ENCODE peak calls at places on chromosomes 11 and 22, in six cellular contexts. B is cardiac muscle cell, X is breast epithelium, T is H9, F is stomach, Z is body of pancreas. I is an unnamed sample. For H3K9me3, the result is how much of the 10 kb centered on the place peaks cover.

GRCh38 chr11:111308140-111308539 is 9.8 kb downstream of the POU2AF3 start:
- DNase-seq in B (peak), X (no peak), T (no peak), F (peak), Z (peak), I (no peak)

GRCh38 chr11:130671801-130672700 is 223.6 kb downstream of the ADAMTS15 start:
- DNase-seq in B (peak), X (peak), T (no peak), F (peak), Z (peak), I (no peak)

GRCh38 chr11:72826942-72827480 is 12.8 kb downstream of the ATG16L2 start:
- DNase-seq in B (no peak), X (no peak), T (no peak), F (no peak), Z (no peak), I (no peak)

GRCh38 chr11:9726313-9727022 is 62.6 kb downstream of the SWAP70 start:
- DNase-seq in B (peak), X (no peak), T (no peak), F (no peak), Z (no peak), I (no peak)

GRCh38 chr22:38172016-38172431 is 9.6 kb downstream of the PLA2G6 start:
- DNase-seq in B (no peak), X (no peak), T (no peak), F (no peak), Z (no peak), I (no peak)

GRCh38 chr22:49670610-49671330 is 156.9 kb downstream of the BRD1 start:
- DNase-seq in B (no peak), X (no peak), T (peak), F (peak), Z (peak), I (no peak)

GRCh38 chr11:118152552-118153471 is at the start of gene SCN4B:
- DNase-seq in B (peak), X (no peak), T (peak), F (peak), Z (peak), I (no peak)

GRCh38 chr11:112465433-112466024 is 204.9 kb upstream of the PLET1 start:
- DNase-seq in B (no peak), X (no peak), T (no peak), F (no peak), Z (no peak), I (no peak)

GRCh38 chr11:117950320-117950719 is 21.1 kb upstream of the TMPRSS13 start:
- DNase-seq in B (peak), X (no peak), T (no peak), F (no peak), Z (no peak), I (peak)

GRCh38 chr11:6656936-6657335 is 1.3 kb upstream of the DCHS1 start:
- DNase-seq in B (no peak), X (no peak), T (no peak), F (no peak), Z (no peak), I (no peak)

GRCh38 chr22:20438678-20439492 is 1.3 kb upstream of the SCARF2 start:
- DNase-seq in B (no peak), X (no peak), T (peak), F (no peak), Z (no peak), I (no peak)

GRCh38 chr11:35751664-35752061 is 89.1 kb downstream of the TRIM44 start:
- DNase-seq in B (no peak), X (no peak), T (no peak), F (no peak), Z (no peak), I (no peak)

DNA sequence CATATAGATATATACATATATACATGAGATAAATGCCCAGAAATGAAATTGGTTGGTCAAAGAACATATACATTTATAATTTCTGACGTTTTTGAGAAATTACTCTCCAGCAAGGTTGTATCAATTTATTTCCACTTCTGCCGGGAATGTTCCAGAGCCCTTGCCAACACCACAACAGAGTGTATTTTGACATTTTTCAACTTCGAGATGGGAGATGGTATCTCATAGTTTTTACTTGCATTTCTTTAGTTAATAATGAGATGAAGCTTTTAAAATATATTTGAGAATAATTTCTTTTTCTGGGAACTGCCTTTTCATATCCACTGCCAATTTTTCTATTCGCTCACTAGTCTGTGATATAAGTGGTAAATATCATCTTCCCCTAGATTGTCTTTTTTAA is 19.3 kb upstream of the CLMP start:
- DNase-seq in B (no peak), X (no peak), T (no peak), F (no peak), Z (no peak), I (no peak)
- H3K9me3 ChIP-seq in B (under half), X (under half), T (under half), F (under half), Z (under half), I (under half)

GRCh38 chr22:28917747-28918543 is 34.6 kb downstream of the ZNRF3 start:
- DNase-seq in B (peak), X (no peak), T (no peak), F (peak), Z (peak), I (no peak)
- H3K27ac ChIP-seq in B (peak), X (no peak), T (no peak), F (peak), Z (peak), I (no peak)

DNA sequence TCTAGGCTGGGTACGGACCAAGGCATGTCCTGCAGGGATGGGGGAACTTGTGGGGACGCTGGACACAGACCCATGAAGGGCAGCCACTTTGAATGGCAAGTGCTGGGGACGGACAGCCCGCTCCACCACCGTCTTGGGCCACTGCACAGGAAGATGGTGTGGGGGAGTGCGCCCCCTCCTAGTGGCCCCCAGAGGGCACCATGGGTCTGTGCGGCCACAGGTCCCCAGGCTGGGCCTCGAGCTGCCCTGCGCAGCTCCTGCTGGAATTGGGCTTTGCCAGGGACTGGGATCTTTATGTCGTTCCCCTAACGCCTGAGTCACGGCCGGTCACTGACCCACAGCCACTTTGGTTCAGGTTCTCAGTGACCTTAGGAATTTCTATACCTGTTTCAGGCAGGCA is 44.4 kb downstream of the NAT10 start:
- DNase-seq in B (peak), X (no peak), T (peak), F (no peak), Z (no peak), I (no peak)
- TF ChIP-seq CTCF in B (peak), X (no peak), T (peak), F (no peak), Z (no peak), I (no peak)

DNA sequence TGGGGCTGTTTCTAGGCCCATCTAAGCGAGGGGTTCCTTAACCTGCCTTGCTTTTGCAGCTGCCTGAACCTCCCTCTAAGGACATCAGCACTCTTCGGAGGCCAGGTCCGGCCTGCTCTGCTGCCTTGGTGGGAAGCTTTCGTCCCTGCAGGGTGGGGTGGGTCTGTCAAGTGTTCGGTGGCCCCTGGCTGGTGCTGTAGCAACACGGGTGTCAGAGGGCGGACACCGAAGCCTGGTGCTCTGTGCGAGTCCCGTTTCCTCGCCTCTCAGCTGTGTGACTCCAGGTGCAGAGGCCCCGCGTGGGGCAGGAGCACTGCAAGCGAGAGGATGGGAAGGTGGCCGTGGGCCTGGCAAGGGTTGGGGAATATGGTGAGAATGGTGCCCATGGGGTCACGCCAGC is 64.6 kb downstream of the CDKN1C start:
- DNase-seq in B (no peak), X (no peak), T (no peak), F (no peak), Z (no peak), I (no peak)
- H3K9me3 ChIP-seq in B (under half), X (under half), T (under half), F (under half), Z (under half), I (under half)

DNA sequence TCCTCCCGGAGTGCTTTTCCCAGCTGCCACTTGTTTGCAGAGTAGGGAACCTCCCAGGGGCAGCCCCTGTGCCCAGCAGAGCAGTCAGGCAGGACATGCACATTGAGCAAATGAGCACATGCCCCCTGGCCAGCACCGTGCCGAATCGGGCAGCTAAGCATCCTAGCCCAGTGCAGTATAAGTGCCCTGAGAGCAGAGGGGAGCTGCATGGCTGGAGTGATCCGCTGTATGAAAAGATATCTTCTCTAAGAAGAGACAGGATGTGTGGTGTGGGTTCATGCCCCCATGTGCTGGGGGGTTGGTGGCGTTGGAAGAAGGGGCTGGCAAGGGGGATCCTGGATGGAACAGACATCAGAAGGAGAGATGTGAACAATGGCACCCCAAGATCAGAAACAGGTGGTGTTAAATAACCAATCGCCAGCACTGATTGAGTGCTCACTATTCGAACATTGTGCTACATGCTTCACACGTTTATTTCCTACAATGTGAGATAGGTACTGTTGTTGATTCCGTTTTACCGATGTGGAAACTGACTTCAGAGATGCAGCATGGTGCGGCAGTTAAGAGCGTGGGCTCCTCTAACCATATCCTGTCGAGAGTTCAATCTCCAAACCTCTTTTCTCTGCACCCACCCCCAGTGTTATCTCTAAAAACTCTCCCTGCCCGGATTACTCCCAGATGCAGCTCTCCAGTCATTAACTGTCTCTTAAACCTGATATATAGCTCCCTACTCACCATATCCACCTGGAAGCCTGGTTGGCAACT is 1.3 kb downstream of the AIP start:
- DNase-seq in B (no peak), X (no peak), T (no peak), F (no peak), Z (no peak), I (peak)
- H3K27ac ChIP-seq in B (no peak), X (no peak), T (no peak), F (peak), Z (no peak), I (peak)

I was measured in CD4-positive, alpha-beta T cell.